ENCODE peak calls at places on chromosomes 2 and 18, in five cellular contexts. P is mesenchymal stem cell, S is neuronal stem cell, E is H9, N is H1. U is an unnamed sample.

GRCh38 chr2:203451686-203452085 is 83.4 kb downstream of the RAPH1 start:
- DNase-seq in P (peak; percentile 11), S (no peak), E (no peak), N (no peak), U (peak; percentile 21)

GRCh38 chr2:149768320-149768799 is 180.8 kb upstream of the MMADHC start:
- DNase-seq in P (peak; percentile 30), S (no peak), E (no peak), N (no peak), U (no peak)

GRCh38 chr18:45231606-45232005 is 383.7 kb upstream of the SLC14A2 start:
- DNase-seq in P (no peak), S (no peak), E (no peak), N (no peak), U (no peak)

GRCh38 chr2:236302555-236302954 is 38.3 kb upstream of the ASB18 start:
- DNase-seq in P (no peak), S (no peak), E (no peak), N (no peak), U (no peak)

GRCh38 chr2:36753706-36754221 is 57.3 kb downstream of the VIT start:
- DNase-seq in P (no peak), S (no peak), E (peak; percentile 77), N (no peak), U (no peak)

GRCh38 chr18:13376298-13376840 is 157.8 kb downstream of the LDLRAD4 start:
- DNase-seq in P (no peak), S (no peak), E (no peak), N (no peak), U (no peak)

GRCh38 chr2:119826370-119826961 is 66.7 kb downstream of the PTPN4 start:
- DNase-seq in P (peak; percentile 59), S (peak; percentile 2), E (no peak), N (no peak), U (peak; percentile 9)

GRCh38 chr2:119996148-119996547 is 16.7 kb upstream of the EPB41L5 start:
- DNase-seq in P (no peak), S (no peak), E (no peak), N (no peak), U (no peak)

GRCh38 chr2:97781981-97782380 is 68.6 kb downstream of the ZAP70 start:
- DNase-seq in P (no peak), S (no peak), E (no peak), N (no peak), U (no peak)

GRCh38 chr2:133414486-133415209 is 153.6 kb downstream of the NCKAP5 start:
- DNase-seq in P (no peak), S (no peak), E (no peak), N (no peak), U (no peak)

GRCh38 chr2:40725950-40726349 is 274.1 kb upstream of the SLC8A1 start:
- DNase-seq in P (no peak), S (no peak), E (no peak), N (no peak), U (no peak)

GRCh38 chr2:233059797-233060499 is at the start of gene INPP5D:
- DNase-seq in P (no peak), S (no peak), E (no peak), N (no peak), U (no peak)

GRCh38 chr2:207513577-207514257 is 16.0 kb upstream of the CREB1 start:
- DNase-seq in P (peak; percentile 93), S (no peak), E (no peak), N (no peak), U (peak; percentile 41)

GRCh38 chr18:78138993-78139496 is 840.6 kb upstream of the SALL3 start:
- DNase-seq in P (no peak), S (peak; percentile 12), E (peak; percentile 69), N (no peak), U (no peak)

GRCh38 chr2:179826297-179826696 is 35.1 kb downstream of the ZNF385B start:
- DNase-seq in P (no peak), S (no peak), E (no peak), N (no peak), U (no peak)

GRCh38 chr2:183243760-183244159 is 119.5 kb downstream of the NUP35 start:
- DNase-seq in P (no peak), S (no peak), E (no peak), N (no peak), U (no peak)

GRCh38 chr2:120133572-120134244 is 89.5 kb downstream of the TMEM185B start:
- DNase-seq in P (peak; percentile 9), S (no peak), E (no peak), N (no peak), U (peak; percentile 10)

GRCh38 chr2:218959761-218960195 is 312 bp downstream of the CDK5R2 start:
- DNase-seq in P (no peak), S (no peak), E (peak; percentile 33), N (no peak), U (no peak)

GRCh38 chr2:63780483-63781155 is 61.1 kb upstream of the UGP2 start:
- DNase-seq in P (no peak), S (no peak), E (no peak), N (no peak), U (no peak)

GRCh38 chr2:120007851-120008250 is 5.0 kb upstream of the EPB41L5 start:
- DNase-seq in P (no peak), S (no peak), E (no peak), N (no peak), U (no peak)

GRCh38 chr18:26419746-26420145 is 128.6 kb downstream of the KCTD1 start:
- DNase-seq in P (no peak), S (no peak), E (no peak), N (no peak), U (no peak)

GRCh38 chr2:148674063-148675020 is 29.8 kb downstream of the EPC2 start:
- DNase-seq in P (peak; percentile 73), S (peak; percentile 15), E (peak; percentile 54), N (peak; percentile 67), U (peak; percentile 76)

GRCh38 chr2:175153-175786 is 88.6 kb downstream of the SH3YL1 start:
- DNase-seq in P (peak; percentile 43), S (no peak), E (no peak), N (no peak), U (no peak)

GRCh38 chr2:3376821-3377220 is 797 bp downstream of the EIPR1 start:
- DNase-seq in P (no peak), S (no peak), E (no peak), N (no peak), U (no peak)

GRCh38 chr2:195861821-195862220 is 204.8 kb downstream of the SLC39A10 start:
- DNase-seq in P (no peak), S (no peak), E (no peak), N (no peak), U (no peak)

GRCh38 chr2:171847627-171848026 is 46.4 kb downstream of the SLC25A12 start:
- DNase-seq in P (no peak), S (no peak), E (no peak), N (no peak), U (no peak)

GRCh38 chr2:182593394-182593707 is 122.7 kb upstream of the DNAJC10 start:
- DNase-seq in P (peak; percentile 77), S (no peak), E (no peak), N (no peak), U (no peak)

GRCh38 chr18:1094408-1094807 is 189.7 kb downstream of the ADCYAP1 start:
- DNase-seq in P (peak; percentile 23), S (no peak), E (no peak), N (no peak), U (no peak)

GRCh38 chr2:223262946-223263345 is 211.0 kb downstream of the KCNE4 start:
- DNase-seq in P (peak; percentile 36), S (no peak), E (no peak), N (no peak), U (peak; percentile 76)

GRCh38 chr2:109129356-109129920 is 433 bp downstream of the SH3RF3 start:
- DNase-seq in P (peak; percentile 47), S (peak; percentile 33), E (no peak), N (peak; percentile 59), U (peak; percentile 48)

GRCh38 chr2:71454221-71455010 is 1.1 kb downstream of the DYSF start:
- DNase-seq in P (no peak), S (no peak), E (peak; percentile 61), N (peak; percentile 71), U (no peak)

GRCh38 chr2:187541086-187542085 is 12.8 kb downstream of the TFPI start:
- DNase-seq in P (peak; percentile 94), S (no peak), E (no peak), N (no peak), U (no peak)

GRCh38 chr2:187544371-187545080 is 9.7 kb downstream of the TFPI start:
- DNase-seq in P (no peak), S (no peak), E (no peak), N (no peak), U (peak; percentile 90)

GRCh38 chr2:187543488-187543887 is 10.7 kb downstream of the TFPI start:
- DNase-seq in P (no peak), S (no peak), E (no peak), N (no peak), U (no peak)

GRCh38 chr2:187545238-187545751 is 8.9 kb downstream of the TFPI start:
- DNase-seq in P (no peak), S (no peak), E (no peak), N (no peak), U (peak; percentile 63)

DNA sequence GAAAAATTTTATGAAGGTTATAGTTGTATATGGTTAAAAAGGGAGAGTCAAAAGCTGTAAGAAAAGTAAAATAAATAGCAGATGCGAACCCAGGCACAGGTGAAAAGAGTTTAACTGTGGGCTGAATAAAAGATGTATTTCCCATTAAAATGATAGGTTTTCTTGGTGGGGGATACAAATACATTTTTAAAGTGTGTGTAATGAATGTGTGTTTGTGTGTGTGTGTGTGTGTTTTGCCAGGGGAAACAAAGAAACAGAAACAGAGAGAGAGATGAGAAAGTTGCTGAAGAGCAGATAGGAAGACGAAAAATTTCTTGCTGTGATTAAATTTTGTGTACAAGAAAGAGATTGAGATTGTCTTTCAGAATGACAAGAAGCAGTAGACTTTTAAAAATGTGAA is 12.1 kb downstream of the TFPI start:
- DNase-seq in P (peak; percentile 62), S (no peak), E (no peak), N (no peak), U (no peak)
- H3K4me2 ChIP-seq in P (no peak overlapping the region), S (no peak overlapping the region), E (no peak overlapping the region), N (no peak overlapping the region), U (no peak overlapping the region)

DNA sequence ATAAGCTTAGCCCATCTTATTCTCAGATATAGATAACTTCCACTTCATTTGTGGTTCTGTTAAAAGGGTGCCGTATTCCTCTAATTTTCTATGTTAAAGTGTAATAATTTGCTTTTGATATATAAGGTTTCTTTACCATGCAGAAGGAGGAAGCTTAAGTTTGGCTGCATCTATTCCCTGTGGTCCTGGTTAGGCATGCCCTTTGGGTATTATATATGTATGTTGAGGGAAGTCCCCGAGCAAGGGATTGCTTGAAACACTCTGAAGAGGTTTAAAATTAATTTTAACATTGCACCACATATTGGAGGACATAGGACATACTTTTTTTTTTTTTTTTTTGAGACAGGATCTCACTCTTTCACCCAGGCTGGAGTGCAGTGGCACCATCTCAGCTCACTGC is 16.9 kb upstream of the MYO1B start:
- DNase-seq in P (no peak), S (no peak), E (no peak), N (no peak), U (no peak)
- H3K14ac ChIP-seq in P (no peak overlapping the region), S (no peak overlapping the region), E (no peak overlapping the region), N (no peak overlapping the region), U (no peak overlapping the region)

GRCh38 chr18:6553234-6553900 is 138.7 kb upstream of the L3MBTL4 start:
- DNase-seq in P (no peak), S (no peak), E (no peak), N (no peak), U (no peak)
- H2BK12ac ChIP-seq in P (no peak overlapping the region), S (no peak overlapping the region), E (no peak overlapping the region), N (no peak overlapping the region), U (no peak overlapping the region)

GRCh38 chr2:157172239-157172638 is 85.3 kb upstream of the GALNT5 start:
- DNase-seq in P (peak; percentile 25), S (no peak), E (no peak), N (no peak), U (no peak)
- H3K4me2 ChIP-seq in P (no peak overlapping the region), S (no peak overlapping the region), E (no peak overlapping the region), N (no peak overlapping the region), U (no peak overlapping the region)

GRCh38 chr18:3985030-3985429 is 470.1 kb downstream of the DLGAP1 start:
- DNase-seq in P (peak; percentile 48), S (no peak), E (no peak), N (no peak), U (no peak)
- H3K14ac ChIP-seq in P (no peak overlapping the region), S (no peak overlapping the region), E (no peak overlapping the region), N (no peak overlapping the region), U (no peak overlapping the region)

U was measured in trophoblast cell.